ENCODE peak calls at places on chromosomes 2 and 18, in seven cellular contexts. U is CD8-positive, alpha-beta T cell; J is pancreas; T is H54; P is heart left ventricle; L is NCI-H510A treated with DMSO at 0.1 percent for 48 hours; W is GM13977. R is an unnamed sample.

GRCh38 chr2:176491172-176491904 is 222.1 kb downstream of the MTX2 start:
- DNase-seq in P (peak), W (peak), J (no peak), T (peak), U (peak), L (no peak), R (no peak)

GRCh38 chr2:73979686-73980085 is 5.0 kb upstream of the TET3 start:
- DNase-seq in W (no peak), U (no peak), T (no peak), J (no peak), P (no peak), L (no peak), R (no peak)

GRCh38 chr2:29014331-29014730 is 33.2 kb downstream of the TOGARAM2 start:
- DNase-seq in T (no peak), W (no peak), L (no peak), U (no peak), P (no peak), J (no peak), R (no peak)

GRCh38 chr2:165114345-165114943 is 89.4 kb downstream of the SCN3A start:
- DNase-seq in W (no peak), J (no peak), U (no peak), T (peak), L (no peak), P (no peak), R (no peak)

GRCh38 chr18:23433360-23433759 is 19.7 kb upstream of the RIOK3 start:
- DNase-seq in W (no peak), U (no peak), J (no peak), L (no peak), P (peak), T (no peak), R (no peak)

GRCh38 chr18:58144106-58144505 is 100.1 kb downstream of the NEDD4L start:
- DNase-seq in J (no peak), L (no peak), T (no peak), W (no peak), U (no peak), P (no peak), R (no peak)

GRCh38 chr18:33557706-33558105 is 20.3 kb upstream of the ASXL3 start:
- DNase-seq in J (no peak), L (no peak), U (no peak), W (no peak), P (no peak), T (no peak), R (no peak)

GRCh38 chr2:207248702-207249355 is 83.1 kb upstream of the KLF7 start:
- DNase-seq in J (no peak), L (no peak), W (no peak), T (no peak), U (no peak), P (no peak), R (no peak)

GRCh38 chr2:224472827-224473226 is 70.9 kb upstream of the FAM124B start:
- DNase-seq in L (no peak), P (no peak), T (no peak), W (no peak), U (no peak), J (no peak), R (no peak)

GRCh38 chr2:206867006-206867405 is 72.3 kb upstream of the CPO start:
- DNase-seq in J (no peak), L (no peak), U (no peak), P (no peak), W (no peak), T (no peak), R (no peak)

GRCh38 chr2:107072150-107072940 is 186.4 kb upstream of the ST6GAL2 start:
- DNase-seq in U (no peak), W (no peak), L (no peak), P (no peak), J (no peak), T (no peak), R (no peak)

GRCh38 chr2:164545484-164545883 is 75.8 kb downstream of the GRB14 start:
- DNase-seq in J (no peak), T (no peak), W (no peak), U (no peak), P (no peak), L (no peak), R (no peak)

GRCh38 chr18:72867721-72868665 is at the start of gene NETO1:
- DNase-seq in U (no peak), L (peak), P (no peak), T (no peak), J (no peak), W (peak), R (no peak)

GRCh38 chr2:27712547-27712946 is 48.9 kb downstream of the SLC4A1AP start:
- DNase-seq in P (no peak), T (no peak), L (no peak), W (no peak), J (no peak), U (no peak), R (no peak)

GRCh38 chr2:40130251-40130994 is 321.5 kb downstream of the SLC8A1 start:
- DNase-seq in W (no peak), T (no peak), J (no peak), L (no peak), P (peak), U (no peak), R (no peak)

GRCh38 chr2:219571311-219572236 is at the start of gene OBSL1:
- DNase-seq in T (peak), W (peak), L (peak), U (no peak), P (peak), J (peak), R (peak)

GRCh38 chr2:63790913-63791312 is 50.8 kb upstream of the UGP2 start:
- DNase-seq in U (no peak), W (no peak), J (no peak), T (peak), P (no peak), L (no peak), R (no peak)

GRCh38 chr18:75226956-75227316 is 16.3 kb downstream of the TSHZ1 start:
- DNase-seq in U (no peak), J (no peak), P (no peak), L (no peak), T (no peak), W (no peak), R (no peak)

GRCh38 chr2:234251326-234252271 is 201.1 kb downstream of the SPP2 start:
- DNase-seq in P (no peak), W (no peak), L (no peak), U (no peak), J (no peak), T (peak), R (no peak)

GRCh38 chr18:70387018-70387417 is 98.2 kb downstream of the SOCS6 start:
- DNase-seq in J (no peak), L (no peak), W (no peak), T (no peak), P (no peak), U (no peak), R (no peak)

GRCh38 chr2:238242731-238243495 is 3.1 kb upstream of the HES6 start:
- DNase-seq in T (no peak), J (peak), U (no peak), P (peak), W (no peak), L (peak), R (no peak)

GRCh38 chr2:231370749-231371429 is 24.6 kb upstream of the B3GNT7 start:
- DNase-seq in U (no peak), J (no peak), W (no peak), P (no peak), L (no peak), T (no peak), R (no peak)

GRCh38 chr2:239598011-239598731 is 197.4 kb upstream of the HDAC4 start:
- DNase-seq in U (no peak), P (peak), L (no peak), W (no peak), J (no peak), T (no peak), R (peak)

GRCh38 chr2:120016800-120017199 is 3.9 kb downstream of the EPB41L5 start:
- DNase-seq in T (no peak), J (no peak), P (no peak), W (no peak), L (no peak), U (no peak), R (no peak)

GRCh38 chr2:196703660-196704209 is 64.2 kb downstream of the CCDC150 start:
- DNase-seq in T (no peak), L (no peak), P (no peak), W (no peak), U (no peak), J (no peak), R (no peak)

GRCh38 chr2:126886201-126886905 is 12.3 kb upstream of the TEX51 start:
- DNase-seq in L (no peak), P (peak), U (no peak), W (peak), J (peak), T (peak), R (peak)